ENCODE peak calls at places on chromosomes 13 and 19, in five cellular contexts. I, B, H, R and O are unnamed samples.

GRCh38 chr13:35349052-35349451 is 127.4 kb downstream of the MAB21L1 start:
- DNase-seq in H (no peak), R (no peak), B (no peak), I (no peak), O (no peak)

GRCh38 chr13:34411881-34412280 is 530.2 kb upstream of the NBEA start:
- DNase-seq in H (no peak), R (no peak), B (no peak), I (no peak), O (no peak)

GRCh38 chr13:28657784-28658538 is 969 bp upstream of the POMP start:
- DNase-seq in H (no peak), I (no peak), R (peak; percentile 22), B (no peak), O (no peak)

GRCh38 chr19:6247007-6247288 is 32.8 kb downstream of the MLLT1 start:
- DNase-seq in H (no peak), B (no peak), I (no peak), R (no peak), O (no peak)

GRCh38 chr19:18231775-18232174 is 5.5 kb upstream of the PDE4C start:
- DNase-seq in H (no peak), I (no peak), R (no peak), B (peak; percentile 77), O (no peak)

GRCh38 chr13:94143624-94144350 is 335.7 kb downstream of the DCT start:
- DNase-seq in R (no peak), B (peak; percentile 83), I (no peak), H (no peak), O (no peak)

GRCh38 chr19:45560038-45560437 is 24.6 kb downstream of the OPA3 start:
- DNase-seq in B (no peak), R (no peak), I (no peak), H (no peak), O (no peak)

GRCh38 chr13:103607995-103608394 is 541.8 kb upstream of the SLC10A2 start:
- DNase-seq in B (no peak), I (no peak), H (no peak), R (no peak), O (no peak)

GRCh38 chr13:44921478-44921877 is 67.8 kb downstream of the NUFIP1 start:
- DNase-seq in B (peak; percentile 44), R (no peak), H (no peak), I (no peak), O (no peak)

GRCh38 chr19:45575216-45575615 is 9.4 kb downstream of the OPA3 start:
- DNase-seq in H (no peak), B (no peak), R (no peak), I (no peak), O (no peak)

GRCh38 chr13:32205426-32206096 is 109.6 kb downstream of the ZAR1L start:
- DNase-seq in B (no peak), I (no peak), H (no peak), R (peak; percentile 8), O (no peak)

GRCh38 chr13:44763604-44764311 is 187.6 kb upstream of the TSC22D1 start:
- DNase-seq in B (no peak), I (no peak), H (peak; percentile 63), R (no peak), O (peak; percentile 29)

GRCh38 chr19:35229601-35230000 is 1.1 kb upstream of the FAM187B start:
- DNase-seq in I (no peak), R (no peak), B (no peak), H (no peak), O (no peak)

GRCh38 chr13:112103971-112104872 is 37.3 kb downstream of the SOX1 start:
- DNase-seq in H (no peak), I (peak; percentile 29), R (no peak), B (peak; percentile 86), O (no peak)
- H3K27ac ChIP-seq in H (no peak overlapping the region), I (no peak overlapping the region), R (no peak overlapping the region), B (no peak overlapping the region), O (no peak overlapping the region)

GRCh38 chr19:23823952-23824389 is 65.3 kb upstream of the ZNF681 start:
- DNase-seq in H (no peak), B (peak; percentile 79), I (peak; percentile 4), R (no peak), O (peak; percentile 7)
- TF ChIP-seq CTCF in H (no peak), B (peak; percentile 65), I (no peak), R (peak; percentile 9), O (no peak)

GRCh38 chr13:30742896-30743295 is 7.6 kb downstream of the ALOX5AP start:
- DNase-seq in H (no peak), R (no peak), B (no peak), I (peak; percentile 28), O (no peak)

GRCh38 chr13:30744686-30745085 is 9.3 kb downstream of the ALOX5AP start:
- DNase-seq in B (no peak), H (no peak), R (no peak), I (no peak), O (no peak)

GRCh38 chr13:30743319-30744055 is 8.1 kb downstream of the ALOX5AP start:
- DNase-seq in H (no peak), R (peak; percentile 88), B (no peak), I (no peak), O (peak; percentile 86)

GRCh38 chr13:30745917-30746686 is 10.8 kb downstream of the ALOX5AP start:
- DNase-seq in I (no peak), H (peak; percentile 60), R (peak; percentile 24), B (no peak), O (no peak)

GRCh38 chr13:30744056-30744684 is 8.8 kb downstream of the ALOX5AP start:
- DNase-seq in R (peak; percentile 32), B (no peak), I (no peak), H (no peak), O (peak; percentile 70)
- H3K27me3 ChIP-seq in R (no peaks in the 10 kb centered on the region), B (no peaks in the 10 kb centered on the region), I (no peaks in the 10 kb centered on the region), H (no peaks in the 10 kb centered on the region), O (no peaks in the 10 kb centered on the region)

DNA sequence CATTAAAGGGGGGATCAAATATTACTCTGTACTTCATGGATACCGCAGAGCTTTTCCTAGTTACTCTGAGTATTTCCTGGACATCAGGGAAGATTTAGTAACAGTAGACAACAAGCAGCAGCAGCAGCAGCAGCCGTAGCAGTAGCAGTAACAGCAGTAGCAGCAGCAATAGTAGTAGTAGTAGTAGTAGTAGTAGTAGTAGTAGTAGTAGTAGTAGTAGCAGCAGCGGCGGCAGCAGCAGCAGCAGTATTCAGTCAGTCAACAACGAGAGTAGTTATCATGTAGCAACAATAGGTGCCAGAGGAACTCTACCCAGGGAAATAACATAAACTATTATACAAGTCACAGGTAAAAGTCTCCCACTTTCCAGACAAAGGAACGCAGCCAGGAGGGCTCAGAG is 1.1 kb upstream of the DOCK9 start:
- DNase-seq in B (no peak), R (no peak), I (no peak), H (no peak), O (no peak)
- H3K27ac ChIP-seq in B (no peak overlapping the region), R (no peak overlapping the region), I (no peak overlapping the region), H (no peak overlapping the region), O (no peak overlapping the region)